ENCODE peak calls at places on chromosomes 4 and X, in four cellular contexts. C is K562, O is HepG2, D is GM12878. G is an unnamed sample.

GRCh38 chr4:66929748-66930147 is 615.6 kb downstream of the CENPC start:
- DNase-seq in C (no peak), O (no peak), D (no peak), G (no peak)

GRCh38 chr4:90112715-90113114 is 14.5 kb upstream of the CCSER1 start:
- DNase-seq in C (no peak), O (no peak), D (no peak), G (no peak)

GRCh38 chrX:123964155-123964554 is 2.6 kb downstream of the STAG2 start:
- DNase-seq in C (no peak), O (no peak), D (no peak), G (no peak)

GRCh38 chr4:34676390-34676789 is 1567.9 kb downstream of the ARAP2 start:
- DNase-seq in C (no peak), O (no peak), D (no peak), G (no peak)

GRCh38 chr4:25128671-25129070 is 31.6 kb downstream of the SEPSECS start:
- DNase-seq in C (no peak), O (no peak), D (no peak), G (no peak)

GRCh38 chr4:152534541-152535231 is 1.2 kb downstream of the FBXW7 start:
- DNase-seq in C (peak; percentile 38), O (no peak), D (no peak), G (peak; percentile 31)

GRCh38 chr4:127251423-127251822 is 381.3 kb upstream of the INTU start:
- DNase-seq in C (no peak), O (no peak), D (no peak), G (no peak)

GRCh38 chr4:3388461-3389185 is 53.1 kb upstream of the HGFAC start:
- DNase-seq in C (no peak), O (no peak), D (peak; percentile 77), G (no peak)

GRCh38 chr4:20735931-20736330 is 35.7 kb downstream of the PACRGL start:
- DNase-seq in C (no peak), O (no peak), D (no peak), G (no peak)

GRCh38 chr4:71189471-71189870 is 149.3 kb upstream of the SLC4A4 start:
- DNase-seq in C (no peak), O (no peak), D (no peak), G (no peak)

GRCh38 chrX:1424452-1424851 is 28.3 kb downstream of the ASMTL start:
- DNase-seq in C (no peak), O (no peak), D (no peak), G (no peak)

GRCh38 chr4:145538636-145539035 is 57.0 kb downstream of the SMAD1 start:
- DNase-seq in C (no peak), O (no peak), D (no peak), G (no peak)

GRCh38 chr4:87465739-87466366 is 43.5 kb downstream of the NUDT9 start:
- DNase-seq in C (peak; percentile 23), O (peak; percentile 45), D (peak; percentile 9), G (peak; percentile 27)

GRCh38 chrX:51407520-51408409 is 75.1 kb downstream of the NUDT10 start:
- DNase-seq in C (no peak), O (no peak), D (no peak), G (no peak)

GRCh38 chr4:72777436-72777835 is 208.4 kb upstream of the ADAMTS3 start:
- DNase-seq in C (no peak), O (no peak), D (no peak), G (no peak)

GRCh38 chr4:151624606-151625565 is 135.9 kb downstream of the GATB start:
- DNase-seq in C (no peak), O (no peak), D (no peak), G (no peak)

GRCh38 chrX:48924270-48924669 is 5.4 kb upstream of the PIM2 start:
- DNase-seq in C (no peak), O (no peak), D (no peak), G (no peak)

GRCh38 chr4:108834167-108834566 is 71.3 kb upstream of the ETNPPL start:
- DNase-seq in C (no peak), O (no peak), D (no peak), G (no peak)

GRCh38 chrX:21934414-21934813 is 6.1 kb upstream of the SMS start:
- DNase-seq in C (no peak), O (no peak), D (no peak), G (no peak)

GRCh38 chr4:54233697-54234496 is 4.8 kb downstream of the PDGFRA start:
- DNase-seq in C (peak; percentile 76), O (peak; percentile 52), D (no peak), G (peak; percentile 77)

GRCh38 chr4:54234497-54235205 is 5.6 kb downstream of the PDGFRA start:
- DNase-seq in C (no peak), O (no peak), D (no peak), G (no peak)

GRCh38 chr4:54233128-54233696 is 4.1 kb downstream of the PDGFRA start:
- DNase-seq in C (peak; percentile 83), O (peak; percentile 55), D (no peak), G (peak; percentile 82)

GRCh38 chr4:54237770-54238169 is 8.7 kb downstream of the PDGFRA start:
- DNase-seq in C (no peak), O (no peak), D (no peak), G (no peak)

DNA sequence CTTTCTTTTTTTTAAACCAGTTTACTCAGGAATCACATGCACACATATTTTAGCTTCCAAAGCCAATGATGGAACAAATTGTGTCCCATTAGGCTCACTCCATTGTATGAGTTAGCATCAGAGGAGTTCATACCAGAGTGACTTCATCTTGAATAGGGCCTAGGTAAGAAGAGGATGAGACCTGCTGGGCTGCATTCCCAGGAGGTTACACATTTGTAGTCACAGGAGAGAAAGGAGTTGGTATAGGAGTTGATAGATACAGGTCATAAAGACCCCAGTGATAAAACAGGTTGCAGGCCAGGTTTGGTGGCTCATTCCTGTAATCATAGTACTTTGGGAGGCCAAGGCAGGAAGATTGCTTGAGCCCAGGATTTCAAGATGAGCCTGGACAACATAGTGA is 9.3 kb downstream of the PDGFRA start:
- DNase-seq in C (no peak), O (no peak), D (no peak), G (no peak)
- TF ChIP-seq TARDBP in C (no peak), O (no peak), D (no peak), G (no peak)

GRCh38 chrX:143648705-143649104 is 12.8 kb upstream of the SLITRK4 start:
- DNase-seq in C (no peak), O (no peak), D (no peak), G (no peak)
- TF ChIP-seq TARDBP in C (no peak), O (no peak), D (no peak), G (no peak)

GRCh38 chr4:31230579-31230978 is 510.4 kb downstream of the PCDH7 start:
- DNase-seq in C (no peak), O (no peak), D (no peak), G (no peak)

GRCh38 chr4:31236635-31237173 is 516.5 kb downstream of the PCDH7 start:
- DNase-seq in C (no peak), O (no peak), D (no peak), G (no peak)

GRCh38 chr4:31235961-31236360 is 515.8 kb downstream of the PCDH7 start:
- DNase-seq in C (no peak), O (no peak), D (no peak), G (no peak)

GRCh38 chr4:31237242-31237641 is 517.1 kb downstream of the PCDH7 start:
- DNase-seq in C (no peak), O (no peak), D (no peak), G (no peak)

DNA sequence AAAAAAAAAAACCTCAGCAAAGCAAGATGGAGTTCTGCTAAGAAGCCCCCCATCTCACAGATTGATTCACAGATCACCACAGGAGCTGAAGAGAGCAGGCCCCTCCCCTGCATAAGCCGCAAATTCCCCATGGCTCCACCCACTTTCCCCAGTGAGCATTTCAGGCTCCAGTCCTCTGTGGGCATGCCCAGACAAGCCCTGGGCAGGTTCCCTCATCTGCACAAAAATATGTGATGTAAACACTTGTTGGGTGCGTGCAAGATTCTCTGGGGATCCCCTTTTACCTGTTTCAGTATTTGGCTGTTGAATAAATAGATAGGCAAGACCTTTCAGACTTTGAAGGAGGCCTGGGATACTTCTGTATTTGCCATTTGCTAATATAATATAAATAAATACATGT is 514.3 kb downstream of the PCDH7 start:
- DNase-seq in C (no peak), O (no peak), D (peak; percentile 3), G (peak; percentile 9)
- TF ChIP-seq TARDBP in C (no peak), O (no peak), D (no peak), G (no peak)

GRCh38 chrX:19152762-19153161 is 30.5 kb upstream of the ADGRG2 start:
- DNase-seq in C (no peak), O (no peak), D (no peak), G (no peak)

GRCh38 chrX:19156223-19156622 is 34.0 kb upstream of the ADGRG2 start:
- DNase-seq in C (no peak), O (no peak), D (no peak), G (peak; percentile 17)
- TF ChIP-seq TARDBP in C (no peak), O (no peak), D (no peak), G (no peak)

GRCh38 chr4:82043081-82043808 is 330.5 kb downstream of the HNRNPD start:
- DNase-seq in C (peak; percentile 9), O (peak; percentile 81), D (no peak), G (no peak)
- TF ChIP-seq TARDBP in C (no peak), O (no peak), D (no peak), G (no peak)

DNA sequence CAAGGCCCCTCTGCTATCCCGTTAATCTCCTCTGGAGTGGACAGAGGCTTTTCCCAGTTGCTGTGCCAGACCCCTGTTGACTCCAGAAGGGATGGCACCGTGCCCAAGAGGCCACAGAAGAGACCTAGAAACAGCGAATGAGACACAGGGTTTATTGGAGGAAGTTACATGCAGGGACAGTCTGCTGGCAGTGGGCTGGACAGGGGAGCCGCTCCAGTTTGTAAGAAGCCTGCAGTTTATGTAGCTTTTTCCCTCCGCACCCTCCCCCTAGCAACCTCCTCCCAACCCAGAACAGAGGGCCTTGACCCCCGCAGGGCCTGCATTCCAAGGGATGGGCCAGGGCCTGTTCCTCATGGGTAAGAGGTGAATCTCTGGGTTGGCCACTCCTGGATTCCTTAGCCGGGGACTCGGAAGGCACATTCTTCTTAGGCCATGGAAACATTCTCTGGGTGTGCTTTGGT is 216.8 kb upstream of the PSAPL1 start:
- DNase-seq in C (no peak), O (no peak), D (no peak), G (no peak)
- TF ChIP-seq TARDBP in C (no peak), O (no peak), D (no peak), G (no peak)

GRCh38 chr4:7524064-7524682 is 89.4 kb upstream of the PSAPL1 start:
- DNase-seq in C (no peak), O (no peak), D (no peak), G (no peak)

GRCh38 chr4:7523526-7523925 is 88.8 kb upstream of the PSAPL1 start:
- DNase-seq in C (no peak), O (no peak), D (no peak), G (no peak)

GRCh38 chr4:7526929-7527535 is 92.3 kb upstream of the PSAPL1 start:
- DNase-seq in C (no peak), O (no peak), D (no peak), G (no peak)

GRCh38 chr4:7526491-7526890 is 91.8 kb upstream of the PSAPL1 start:
- DNase-seq in C (no peak), O (no peak), D (no peak), G (no peak)

DNA sequence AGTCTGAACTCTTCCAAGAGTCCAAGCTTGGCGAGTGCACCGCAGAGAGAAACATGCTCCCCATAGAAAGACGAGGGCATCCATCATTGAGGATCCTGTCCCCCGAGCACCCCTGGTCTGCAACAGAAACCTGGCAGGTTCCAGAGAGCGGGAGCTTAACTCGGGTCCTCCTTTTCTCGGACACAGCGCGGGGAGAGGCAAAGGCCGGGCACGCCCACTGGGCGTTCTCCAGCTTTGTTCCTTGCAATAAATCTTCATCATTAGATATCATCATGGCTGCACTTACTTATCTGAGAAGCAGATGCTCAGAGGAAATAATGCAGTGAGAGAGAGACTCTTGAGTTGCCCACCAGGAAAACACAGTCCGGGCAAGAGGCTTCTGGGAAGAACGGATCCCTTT is 90.1 kb upstream of the PSAPL1 start:
- DNase-seq in C (no peak), O (no peak), D (no peak), G (no peak)
- TF ChIP-seq TARDBP in C (no peak), O (no peak), D (no peak), G (no peak)

G was measured in HEK293T.